ENCODE peak calls at places on chromosomes 4 and X, in four cellular contexts. P is HL-60, J is heart left ventricle, L is PC-3. V is an unnamed sample.

GRCh38 chr4:80420638-80421037 is 85.1 kb downstream of the CFAP299 start:
- DNase-seq in J (no peak), L (no peak), P (no peak), V (no peak)

GRCh38 chr4:107183155-107183774 is 147.2 kb upstream of the DKK2 start:
- DNase-seq in P (peak; percentile 42), J (peak; percentile 16), L (peak; percentile 61), V (no peak)

GRCh38 chr4:168569066-168569908 is 72.4 kb downstream of the PALLD start:
- DNase-seq in J (peak; percentile 41), P (no peak), L (no peak), V (no peak)

GRCh38 chr4:188002346-188002745 is 6.8 kb downstream of the ZFP42 start:
- DNase-seq in P (no peak), L (peak; percentile 48), J (no peak), V (no peak)

GRCh38 chr4:101102114-101102752 is 245.1 kb downstream of the PPP3CA start:
- DNase-seq in J (peak; percentile 39), P (no peak), L (no peak), V (peak; percentile 65)

GRCh38 chr4:124499266-124499665 is 213.3 kb downstream of the ANKRD50 start:
- DNase-seq in J (no peak), P (no peak), L (no peak), V (no peak)

GRCh38 chr4:175790067-175790466 is 22.0 kb downstream of the GPM6A start:
- DNase-seq in J (no peak), P (no peak), L (no peak), V (no peak)

GRCh38 chrX:38086451-38087215 is 80.3 kb downstream of the SYTL5 start:
- DNase-seq in J (no peak), P (no peak), L (no peak), V (no peak)

GRCh38 chr4:159065513-159066240 is 37.2 kb upstream of the RAPGEF2 start:
- DNase-seq in L (no peak), P (no peak), J (no peak), V (no peak)

GRCh38 chr4:40918330-40918729 is 168.6 kb downstream of the NSUN7 start:
- DNase-seq in P (peak; percentile 62), L (peak; percentile 65), J (peak; percentile 59), V (peak; percentile 60)

GRCh38 chrX:46247456-46247855 is 297.8 kb downstream of the ZNF674 start:
- DNase-seq in J (no peak), P (no peak), L (no peak), V (no peak)

GRCh38 chr4:153159728-153160221 is 44.5 kb upstream of the TRIM2 start:
- DNase-seq in J (no peak), P (no peak), L (peak; percentile 72), V (peak; percentile 91)

GRCh38 chr4:14807857-14808256 is 194.4 kb upstream of the CPEB2 start:
- DNase-seq in L (no peak), J (no peak), P (no peak), V (no peak)

GRCh38 chrX:45126158-45126557 is 74.5 kb downstream of the DIPK2B start:
- DNase-seq in J (no peak), P (no peak), L (no peak), V (no peak)

GRCh38 chrX:132444936-132445335 is 43.9 kb downstream of the MBNL3 start:
- DNase-seq in P (no peak), L (peak; percentile 79), J (no peak), V (no peak)

GRCh38 chr4:4869380-4869723 is 9.9 kb downstream of the MSX1 start:
- DNase-seq in J (no peak), L (no peak), P (no peak), V (no peak)
- H3K27me3 ChIP-seq in J (peaks cover 100% of the 10 kb centered on the region), L (peaks cover 60% of the 10 kb centered on the region), P (peaks cover 84% of the 10 kb centered on the region), V (peaks cover 58% of the 10 kb centered on the region)

GRCh38 chr4:10403633-10404445 is 53.4 kb downstream of the ZNF518B start:
- DNase-seq in P (peak; percentile 25), L (peak; percentile 48), J (no peak), V (peak; percentile 5)
- TF ChIP-seq CTCF in P (peak; percentile 9), L (peak; percentile 61), J (peak; percentile 45), V (peak; percentile 48)

GRCh38 chrX:112108145-112108544 is 25.6 kb upstream of the TRPC5 start:
- DNase-seq in J (no peak), P (no peak), L (no peak), V (no peak)
- H3K27me3 ChIP-seq in J (no peaks in the 10 kb centered on the region), P (no peaks in the 10 kb centered on the region), L (no peaks in the 10 kb centered on the region), V (no peaks in the 10 kb centered on the region)

DNA sequence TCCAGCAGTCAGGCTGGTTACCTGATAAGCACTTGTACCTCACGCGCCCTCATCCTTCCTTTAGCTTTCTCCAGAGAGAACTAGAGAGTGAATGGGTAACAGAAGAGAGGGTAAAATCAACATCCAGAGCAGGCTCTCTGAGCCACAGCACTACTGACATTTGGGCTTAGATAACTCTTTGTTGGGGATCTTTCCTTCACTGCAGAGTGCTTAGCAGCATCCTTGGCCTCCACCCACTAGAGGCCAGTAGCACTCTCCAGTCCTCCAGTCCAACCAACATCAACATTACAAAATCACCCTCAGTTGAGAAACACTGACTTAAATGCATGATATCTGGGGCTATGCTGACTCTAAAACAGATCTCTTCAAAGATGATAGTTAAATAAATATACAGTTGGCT is 220.7 kb downstream of the TACR3 start:
- DNase-seq in J (no peak), P (no peak), L (peak; percentile 5), V (no peak)
- TF ChIP-seq CTCF in J (no peak), P (no peak), L (peak; percentile 34), V (no peak)

DNA sequence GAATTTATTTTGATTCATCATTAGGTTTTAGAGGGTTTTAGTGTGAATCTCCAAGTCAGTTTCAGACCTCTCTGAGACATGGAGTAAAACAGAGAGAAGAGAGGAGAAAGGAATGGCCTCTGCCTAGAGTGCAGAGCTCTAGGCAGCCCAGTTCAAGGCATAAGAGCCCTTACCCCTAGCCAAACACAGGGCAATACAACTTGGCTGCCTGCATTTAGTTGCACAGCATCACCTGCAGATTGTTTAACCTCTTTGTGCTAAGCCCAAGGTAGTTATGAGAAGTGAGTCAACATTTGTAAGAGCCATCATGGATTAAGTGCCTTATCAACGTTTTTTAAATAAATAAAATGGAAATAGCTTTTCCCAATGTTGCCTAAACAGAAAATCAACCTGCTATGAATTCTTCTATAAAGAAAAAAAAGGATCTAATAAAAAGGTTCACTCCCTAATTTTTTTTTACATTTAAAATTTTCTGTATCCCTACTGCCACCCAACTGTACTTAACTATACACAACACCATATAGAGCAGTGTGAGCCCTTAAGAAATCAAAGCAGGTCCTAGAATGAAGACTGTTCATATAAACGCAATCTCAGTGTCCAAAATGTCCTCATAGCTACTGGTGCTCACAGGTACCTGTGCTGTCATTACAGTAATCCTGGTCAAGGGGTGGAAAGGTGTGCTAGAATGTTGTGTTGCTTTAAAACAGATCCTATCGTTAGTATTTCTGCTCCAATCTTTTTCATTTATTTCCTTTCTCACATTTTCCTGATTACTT is 36.0 kb downstream of the PF4 start:
- DNase-seq in L (no peak), J (no peak), P (no peak), V (no peak)
- H3K27me3 ChIP-seq in L (no peaks in the 10 kb centered on the region), J (peaks cover 48% of the 10 kb centered on the region), P (no peaks in the 10 kb centered on the region), V (peaks cover 18% of the 10 kb centered on the region)

GRCh38 chr4:48504352-48504751 is 14.3 kb downstream of the ZAR1 start:
- DNase-seq in P (no peak), J (no peak), L (no peak), V (no peak)
- TF ChIP-seq CTCF in P (no peak), J (no peak), L (no peak), V (no peak)

GRCh38 chr4:1767770-1768366 is 25.2 kb upstream of the FGFR3 start:
- DNase-seq in J (no peak), L (no peak), P (peak; percentile 30), V (no peak)

GRCh38 chr4:1766336-1767057 is 26.6 kb upstream of the FGFR3 start:
- DNase-seq in L (no peak), P (no peak), J (no peak), V (no peak)

GRCh38 chr4:1765409-1766335 is 27.4 kb upstream of the FGFR3 start:
- DNase-seq in L (no peak), J (no peak), P (no peak), V (no peak)

GRCh38 chr4:1768367-1769034 is 24.6 kb upstream of the FGFR3 start:
- DNase-seq in L (no peak), J (no peak), P (no peak), V (no peak)

DNA sequence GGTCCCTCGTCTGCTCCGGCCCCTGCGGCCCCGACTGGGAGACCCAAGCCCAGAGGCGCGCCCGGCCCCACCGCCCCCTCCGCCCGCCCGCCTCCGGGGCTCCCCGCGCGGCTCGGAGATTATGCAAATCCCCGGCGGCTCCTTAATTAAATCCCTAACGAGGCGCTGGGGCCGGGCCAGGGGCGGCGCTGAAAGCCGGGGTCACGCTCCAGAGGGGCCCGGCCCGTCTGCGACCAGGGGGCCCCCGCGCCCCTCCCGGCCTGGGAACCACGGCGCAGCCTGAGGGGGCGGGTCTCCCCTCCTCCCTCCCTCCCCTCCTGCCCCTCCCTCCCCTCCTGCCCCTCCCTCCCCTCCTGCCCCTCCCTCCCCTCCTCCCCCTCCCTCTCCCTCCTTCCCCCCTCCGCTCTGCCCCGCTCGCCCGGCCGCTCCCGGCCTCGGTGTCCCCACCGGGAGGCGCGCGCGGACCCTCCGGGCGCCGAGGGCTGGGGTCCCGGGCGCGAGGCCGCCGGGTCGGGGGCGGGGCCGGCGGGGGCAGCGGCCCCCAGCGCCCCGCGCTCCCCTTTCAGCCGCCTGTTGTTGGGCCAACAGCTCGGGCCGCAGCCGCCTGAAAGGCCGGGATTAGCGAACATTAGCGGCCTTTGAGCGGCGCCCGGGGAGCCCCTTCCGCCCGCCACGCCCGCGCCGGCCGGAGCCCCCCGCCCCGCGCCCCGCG is 25.9 kb upstream of the FGFR3 start:
- DNase-seq in J (no peak), P (no peak), L (no peak), V (no peak)
- H3K27me3 ChIP-seq in J (peaks cover 17% of the 10 kb centered on the region), P (peaks cover 30% of the 10 kb centered on the region), L (no peaks in the 10 kb centered on the region), V (no peaks in the 10 kb centered on the region)

GRCh38 chr4:32268949-32269348 is 1548.8 kb downstream of the PCDH7 start:
- DNase-seq in J (no peak), L (peak; percentile 10), P (no peak), V (no peak)
- TF ChIP-seq CTCF in J (no peak), L (peak; percentile 44), P (no peak), V (no peak)

GRCh38 chr4:20681263-20681662 is 19.0 kb upstream of the PACRGL start:
- DNase-seq in P (no peak), L (no peak), J (no peak), V (no peak)
- H3K27me3 ChIP-seq in P (no peaks in the 10 kb centered on the region), L (no peaks in the 10 kb centered on the region), J (peaks cover 12% of the 10 kb centered on the region), V (peaks cover 8% of the 10 kb centered on the region)